ENCODE peak calls at places on chromosomes 3 and 15, in five cellular contexts. W is upper lobe of right lung, Z is colonic mucosa, X is cardiac muscle cell, T is ovary. I is an unnamed sample.
A peak's percentile ranks its signal among the peaks of the same experiment; 100 is the strongest.

GRCh38 chr15:52284164-52284563 is 11.4 kb downstream of the MYO5C start:
- DNase-seq in W (no peak), Z (no peak), X (no peak), T (no peak), I (no peak)

GRCh38 chr3:178646205-178646604 is 110.0 kb downstream of the KCNMB2 start:
- DNase-seq in W (no peak), Z (no peak), X (no peak), T (no peak), I (no peak)

GRCh38 chr15:78873796-78874761 is 1.4 kb downstream of the MORF4L1 start:
- DNase-seq in W (no peak), Z (peak; percentile 36), X (no peak), T (peak; percentile 44), I (no peak)

GRCh38 chr15:64844576-64845140 is 2.9 kb downstream of the PLEKHO2 start:
- DNase-seq in W (no peak), Z (no peak), X (no peak), T (no peak), I (no peak)

GRCh38 chr15:90078965-90079364 is 23.3 kb downstream of the IDH2 start:
- DNase-seq in W (no peak), Z (no peak), X (no peak), T (no peak), I (no peak)

GRCh38 chr3:159848348-159849118 is 140.1 kb upstream of the IL12A start:
- DNase-seq in W (no peak), Z (no peak), X (no peak), T (no peak), I (no peak)

GRCh38 chr3:197564097-197564843 is 8.5 kb upstream of the BDH1 start:
- DNase-seq in W (no peak), Z (no peak), X (no peak), T (no peak), I (no peak)

GRCh38 chr3:189070965-189071364 is 100.8 kb upstream of the TPRG1 start:
- DNase-seq in W (no peak), Z (no peak), X (no peak), T (no peak), I (no peak)

GRCh38 chr15:65366122-65366892 is 11.5 kb downstream of the IGDCC3 start:
- DNase-seq in W (peak; percentile 30), Z (no peak), X (no peak), T (no peak), I (no peak)

GRCh38 chr3:43349759-43350158 is 63.4 kb downstream of the SNRK start:
- DNase-seq in W (no peak), Z (no peak), X (no peak), T (no peak), I (no peak)

GRCh38 chr3:39142067-39142466 is 11.3 kb downstream of the CSRNP1 start:
- DNase-seq in W (no peak), Z (peak; percentile 81), X (no peak), T (peak; percentile 29), I (no peak)

GRCh38 chr3:45617430-45618080 is 23.0 kb downstream of the LIMD1 start:
- DNase-seq in W (peak; percentile 65), Z (peak; percentile 36), X (no peak), T (no peak), I (no peak)

GRCh38 chr3:52171577-52172261 is 17.5 kb upstream of the POC1A start:
- DNase-seq in W (no peak), Z (no peak), X (no peak), T (no peak), I (peak; percentile 22)

GRCh38 chr15:48494646-48495045 is 150.9 kb downstream of the FBN1 start:
- DNase-seq in W (no peak), Z (no peak), X (no peak), T (no peak), I (no peak)

GRCh38 chr3:58497074-58497473 is 5.2 kb downstream of the KCTD6 start:
- DNase-seq in W (no peak), Z (no peak), X (no peak), T (no peak), I (no peak)

GRCh38 chr3:114451561-114452018 is 157.8 kb downstream of the TIGIT start:
- DNase-seq in W (no peak), Z (peak; percentile 20), X (no peak), T (peak; percentile 36), I (no peak)

GRCh38 chr3:169256791-169257522 is 406.6 kb downstream of the MECOM start:
- DNase-seq in W (no peak), Z (no peak), X (no peak), T (no peak), I (no peak)

GRCh38 chr3:133383175-133383574 is 16.7 kb upstream of the BFSP2 start:
- DNase-seq in W (no peak), Z (no peak), X (no peak), T (no peak), I (no peak)

GRCh38 chr3:40524222-40524570 is 564 bp upstream of the ZNF621 start:
- DNase-seq in W (no peak), Z (no peak), X (no peak), T (no peak), I (no peak)

GRCh38 chr3:124787490-124788195 is 57.4 kb downstream of the UMPS start:
- DNase-seq in W (no peak), Z (no peak), X (no peak), T (no peak), I (no peak)

GRCh38 chr15:25251700-25252390 is 187.0 kb downstream of the UBE3A start:
- DNase-seq in W (peak; percentile 46), Z (no peak), X (no peak), T (peak; percentile 2), I (peak; percentile 25)

GRCh38 chr3:59374812-59375211 is 325.0 kb upstream of the CFAP20DC start:
- DNase-seq in W (no peak), Z (no peak), X (no peak), T (no peak), I (no peak)

GRCh38 chr3:130692455-130692854 is 54.2 kb downstream of the PIK3R4 start:
- DNase-seq in W (no peak), Z (no peak), X (no peak), T (no peak), I (no peak)

GRCh38 chr3:37456270-37456708 is 281.9 kb upstream of the LRRFIP2 start:
- DNase-seq in W (peak; percentile 75), Z (peak; percentile 65), X (peak; percentile 64), T (no peak), I (peak; percentile 70)

GRCh38 chr15:68987120-68987519 is 27.4 kb upstream of the NOX5 start:
- DNase-seq in W (no peak), Z (no peak), X (no peak), T (no peak), I (no peak)

GRCh38 chr3:126677862-126678549 is 23.1 kb upstream of the TXNRD3 start:
- DNase-seq in W (no peak), Z (no peak), X (no peak), T (no peak), I (no peak)

GRCh38 chr15:76293361-76293760 is 17.9 kb downstream of the ETFA start:
- DNase-seq in W (no peak), Z (no peak), X (no peak), T (no peak), I (no peak)

GRCh38 chr15:76303909-76304308 is 7.4 kb downstream of the ETFA start:
- DNase-seq in W (no peak), Z (no peak), X (no peak), T (no peak), I (no peak)

GRCh38 chr15:76299786-76300185 is 11.5 kb downstream of the ETFA start:
- DNase-seq in W (no peak), Z (no peak), X (no peak), T (no peak), I (no peak)

GRCh38 chr15:76296849-76297248 is 14.4 kb downstream of the ETFA start:
- DNase-seq in W (no peak), Z (no peak), X (no peak), T (no peak), I (no peak)

GRCh38 chr15:76298986-76299385 is 12.3 kb downstream of the ETFA start:
- DNase-seq in W (no peak), Z (no peak), X (no peak), T (no peak), I (no peak)
- H3K27ac ChIP-seq in W (no peak overlapping the region), Z (peak overlapping the region; percentile 9), X (no peak overlapping the region), T (no peak overlapping the region), I (no peak overlapping the region)

GRCh38 chr15:98835889-98836288 is 171.7 kb downstream of the PGPEP1L start:
- DNase-seq in W (no peak), Z (no peak), X (no peak), T (no peak), I (no peak)
- H3K4me1 ChIP-seq in W (no peaks in the 10 kb centered on the region), Z (no peaks in the 10 kb centered on the region), X (peaks cover 9% of the 10 kb centered on the region), T (peaks cover 7% of the 10 kb centered on the region), I (no peaks in the 10 kb centered on the region)

DNA sequence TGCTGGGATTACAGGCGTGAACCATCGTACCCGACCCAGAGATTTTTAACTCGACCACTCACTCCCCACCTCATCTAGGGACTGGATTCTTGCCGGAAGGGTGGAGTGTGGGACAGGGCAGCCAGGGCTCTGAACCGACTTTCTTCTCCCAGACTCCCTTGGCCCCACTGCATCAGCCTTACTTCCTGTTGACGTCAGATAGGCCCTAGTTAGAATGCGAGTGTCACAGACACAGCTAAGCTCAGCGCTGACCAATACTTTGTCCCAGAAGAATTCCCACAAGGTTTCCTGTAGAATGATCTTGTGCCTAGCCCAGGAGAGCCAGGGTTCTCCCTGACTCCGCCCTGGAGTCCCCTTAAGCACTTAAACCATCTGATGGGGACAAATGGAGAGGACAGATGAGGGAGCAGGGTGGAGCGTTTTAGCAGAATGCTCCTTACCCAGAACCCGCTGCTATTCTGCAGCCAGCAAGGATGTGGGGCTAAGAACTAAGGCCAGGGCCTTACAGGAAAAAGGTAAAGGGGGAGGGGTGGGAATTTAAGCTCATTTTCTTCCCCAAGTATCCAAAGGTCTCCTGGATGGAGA is 5.8 kb upstream of the TUSC2 start:
- DNase-seq in W (no peak), Z (no peak), X (no peak), T (no peak), I (no peak)
- H3K27ac ChIP-seq in W (peak overlapping the region; percentile 96), Z (peak overlapping the region; percentile 97), X (peak overlapping the region; percentile 9), T (peak overlapping the region; percentile 39), I (peak overlapping the region; percentile 98)

GRCh38 chr3:8839607-8840325 is 70.4 kb upstream of the OXTR start:
- DNase-seq in W (no peak), Z (no peak), X (no peak), T (no peak), I (no peak)

GRCh38 chr3:8843347-8843746 is 73.9 kb upstream of the OXTR start:
- DNase-seq in W (no peak), Z (no peak), X (no peak), T (no peak), I (no peak)

GRCh38 chr3:8841472-8841871 is 72.1 kb upstream of the OXTR start:
- DNase-seq in W (no peak), Z (no peak), X (no peak), T (no peak), I (no peak)

GRCh38 chr3:8840556-8840955 is 71.1 kb upstream of the OXTR start:
- DNase-seq in W (no peak), Z (no peak), X (no peak), T (no peak), I (no peak)

GRCh38 chr3:8842293-8842692 is 72.9 kb upstream of the OXTR start:
- DNase-seq in W (no peak), Z (no peak), X (no peak), T (no peak), I (no peak)
- H3K4me1 ChIP-seq in W (no peaks in the 10 kb centered on the region), Z (no peaks in the 10 kb centered on the region), X (no peaks in the 10 kb centered on the region), T (no peaks in the 10 kb centered on the region), I (no peaks in the 10 kb centered on the region)

I was measured in lower lobe of right lung.